ENCODE peak calls at places on chromosomes 6 and 20, in five cellular contexts. U, Q, J, X and S are unnamed samples.

GRCh38 chr6:108164815-108165706 is 761 bp upstream of the NR2E1 start:
- DNase-seq in U (no peak), Q (no peak), J (no peak), X (no peak), S (peak; percentile 49)

GRCh38 chr6:13980534-13980933 is 55.8 kb downstream of the RNF182 start:
- DNase-seq in U (no peak), Q (no peak), J (no peak), X (no peak), S (no peak)

GRCh38 chr6:830667-831327 is 137.9 kb upstream of the EXOC2 start:
- DNase-seq in U (no peak), Q (no peak), J (no peak), X (no peak), S (no peak)

GRCh38 chr6:18392346-18392877 is 5.3 kb downstream of the RNF144B start:
- DNase-seq in U (no peak), Q (no peak), J (no peak), X (no peak), S (no peak)

GRCh38 chr6:56220078-56220477 is 27.3 kb downstream of the COL21A1 start:
- DNase-seq in U (no peak), Q (no peak), J (no peak), X (no peak), S (no peak)

GRCh38 chr20:19691125-19691524 is 66.9 kb upstream of the RIN2 start:
- DNase-seq in U (no peak), Q (no peak), J (no peak), X (no peak), S (no peak)

GRCh38 chr6:72547020-72547419 is 74.8 kb upstream of the KCNQ5 start:
- DNase-seq in U (no peak), Q (no peak), J (no peak), X (no peak), S (no peak)

GRCh38 chr20:25275813-25276532 is 28.1 kb downstream of the PYGB start:
- DNase-seq in U (no peak), Q (no peak), J (no peak), X (no peak), S (no peak)

GRCh38 chr6:41894366-41895299 is 542 bp downstream of the USP49 start:
- DNase-seq in U (no peak), Q (no peak), J (peak; percentile 49), X (peak; percentile 3), S (no peak)

GRCh38 chr6:145015739-145016558 is 719.4 kb downstream of the EPM2A start:
- DNase-seq in U (peak; percentile 97), Q (no peak), J (peak; percentile 75), X (peak; percentile 4), S (no peak)

GRCh38 chr20:51022803-51023616 is at the start of gene KCNG1:
- DNase-seq in U (peak; percentile 75), Q (peak; percentile 56), J (peak; percentile 93), X (peak; percentile 47), S (peak; percentile 78)

GRCh38 chr20:63260943-63261807 is 6.9 kb upstream of the NKAIN4 start:
- DNase-seq in U (no peak), Q (no peak), J (no peak), X (no peak), S (no peak)

GRCh38 chr6:7488494-7488893 is 53.0 kb upstream of the DSP start:
- DNase-seq in U (no peak), Q (no peak), J (no peak), X (no peak), S (no peak)

GRCh38 chr20:35947489-35947888 is 6.8 kb downstream of the SCAND1 start:
- DNase-seq in U (peak; percentile 4), Q (peak; percentile 60), J (peak; percentile 80), X (no peak), S (no peak)

GRCh38 chr6:119076173-119076965 is 2.1 kb downstream of the FAM184A start:
- DNase-seq in U (no peak), Q (no peak), J (no peak), X (no peak), S (no peak)

GRCh38 chr20:373171-373890 is 7.2 kb upstream of the TRIB3 start:
- DNase-seq in U (peak; percentile 92), Q (no peak), J (peak; percentile 94), X (peak; percentile 62), S (no peak)

GRCh38 chr6:18371010-18371409 is 16.1 kb upstream of the RNF144B start:
- DNase-seq in U (no peak), Q (no peak), J (no peak), X (no peak), S (no peak)

GRCh38 chr20:57867807-57868206 is 158.0 kb upstream of the PMEPA1 start:
- DNase-seq in U (no peak), Q (no peak), J (no peak), X (no peak), S (no peak)

GRCh38 chr6:27138837-27139752 is 108.4 kb upstream of the PRSS16 start:
- DNase-seq in U (peak; percentile 60), Q (peak; percentile 91), J (peak; percentile 99), X (peak; percentile 13), S (peak; percentile 72)

GRCh38 chr6:46098678-46099077 is 31.1 kb upstream of the ENPP4 start:
- DNase-seq in U (no peak), Q (no peak), J (no peak), X (no peak), S (no peak)

GRCh38 chr20:55255016-55255415 is 750.3 kb downstream of the CBLN4 start:
- DNase-seq in U (no peak), Q (no peak), J (no peak), X (no peak), S (no peak)

GRCh38 chr6:106474476-106474875 is 114.0 kb downstream of the CRYBG1 start:
- DNase-seq in U (no peak), Q (no peak), J (no peak), X (no peak), S (no peak)

GRCh38 chr6:72650081-72650745 is 28.3 kb downstream of the KCNQ5 start:
- DNase-seq in U (peak; percentile 19), Q (no peak), J (no peak), X (no peak), S (no peak)

GRCh38 chr6:34526241-34526972 is 29.7 kb downstream of the SPDEF start:
- DNase-seq in U (no peak), Q (no peak), J (no peak), X (no peak), S (no peak)

GRCh38 chr6:24882295-24882694 is 53.5 kb downstream of the RIPOR2 start:
- DNase-seq in U (peak; percentile 56), Q (no peak), J (no peak), X (no peak), S (no peak)

GRCh38 chr6:143260857-143261256 is 189.6 kb downstream of the ADAT2 start:
- DNase-seq in U (peak; percentile 56), Q (no peak), J (no peak), X (no peak), S (no peak)

GRCh38 chr6:163725008-163725941 is 310.8 kb downstream of the QKI start:
- DNase-seq in U (no peak), Q (no peak), J (no peak), X (peak; percentile 41), S (no peak)

GRCh38 chr6:16318538-16318937 is 80.2 kb downstream of the GMPR start:
- DNase-seq in U (peak; percentile 90), Q (no peak), J (no peak), X (no peak), S (no peak)

GRCh38 chr20:12056836-12057235 is 139.1 kb downstream of the BTBD3 start:
- DNase-seq in U (no peak), Q (no peak), J (peak; percentile 63), X (no peak), S (no peak)

GRCh38 chr6:26268659-26269402 is 96.2 kb upstream of the BTN3A2 start:
- DNase-seq in U (peak; percentile 65), Q (no peak), J (peak; percentile 94), X (no peak), S (peak; percentile 59)

GRCh38 chr20:63497946-63498935 is 642 bp downstream of the EEF1A2 start:
- DNase-seq in U (peak; percentile 36), Q (no peak), J (peak; percentile 64), X (peak; percentile 30), S (no peak)

GRCh38 chr6:2385584-2385983 is 140.2 kb upstream of the GMDS start:
- DNase-seq in U (no peak), Q (no peak), J (no peak), X (no peak), S (no peak)

GRCh38 chr20:8996817-8997512 is 71.9 kb upstream of the PLCB4 start:
- DNase-seq in U (no peak), Q (no peak), J (peak; percentile 48), X (no peak), S (no peak)

DNA sequence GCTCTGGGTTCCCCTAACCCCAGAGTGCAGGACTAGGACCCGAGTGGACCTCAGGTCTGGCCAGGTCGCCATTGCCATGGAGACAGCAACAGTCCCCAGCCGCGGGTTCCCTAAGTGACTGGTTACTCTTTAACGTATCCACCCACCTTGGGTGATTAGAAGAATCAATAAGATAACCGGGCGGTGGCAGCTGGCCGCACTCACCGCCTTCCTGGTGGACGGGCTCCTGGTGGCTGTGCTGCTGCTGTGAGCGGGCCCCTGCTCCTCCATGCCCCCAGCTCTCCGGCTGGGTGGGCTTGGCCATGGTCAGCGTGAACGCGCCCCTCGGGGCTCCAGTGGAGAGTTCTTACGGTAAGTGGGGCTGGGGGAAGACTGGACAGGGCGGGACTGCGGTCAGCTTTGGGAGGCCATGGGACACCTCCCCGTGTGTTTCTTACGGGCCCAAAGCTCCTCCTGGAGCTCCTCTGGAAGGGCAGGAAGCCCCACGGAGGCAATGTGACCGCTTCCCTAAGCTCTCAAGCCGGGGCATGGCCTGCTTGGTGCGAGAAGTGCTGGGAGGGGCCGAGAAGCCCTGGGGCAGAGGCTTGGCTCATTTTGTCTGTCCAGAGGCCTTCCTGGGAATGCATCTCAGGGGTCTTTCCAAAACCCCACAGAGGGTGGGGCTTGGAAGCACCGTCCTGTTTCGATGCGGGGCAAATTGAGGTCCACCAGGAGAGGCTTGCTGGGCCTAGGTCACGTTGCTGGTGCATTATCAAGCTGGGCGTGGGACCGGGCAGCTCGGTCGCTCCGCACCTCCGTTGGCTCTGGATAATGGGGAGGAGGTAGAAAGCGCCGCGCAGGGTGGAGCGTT is at the start of gene HNF4A:
- DNase-seq in U (no peak), Q (no peak), J (no peak), X (no peak), S (no peak)
- H3K4me3 ChIP-seq in U (no peak within 1 kb of the TSS), Q (no peak within 1 kb of the TSS), J (no peak within 1 kb of the TSS), X (no peak within 1 kb of the TSS), S (no peak within 1 kb of the TSS)

DNA sequence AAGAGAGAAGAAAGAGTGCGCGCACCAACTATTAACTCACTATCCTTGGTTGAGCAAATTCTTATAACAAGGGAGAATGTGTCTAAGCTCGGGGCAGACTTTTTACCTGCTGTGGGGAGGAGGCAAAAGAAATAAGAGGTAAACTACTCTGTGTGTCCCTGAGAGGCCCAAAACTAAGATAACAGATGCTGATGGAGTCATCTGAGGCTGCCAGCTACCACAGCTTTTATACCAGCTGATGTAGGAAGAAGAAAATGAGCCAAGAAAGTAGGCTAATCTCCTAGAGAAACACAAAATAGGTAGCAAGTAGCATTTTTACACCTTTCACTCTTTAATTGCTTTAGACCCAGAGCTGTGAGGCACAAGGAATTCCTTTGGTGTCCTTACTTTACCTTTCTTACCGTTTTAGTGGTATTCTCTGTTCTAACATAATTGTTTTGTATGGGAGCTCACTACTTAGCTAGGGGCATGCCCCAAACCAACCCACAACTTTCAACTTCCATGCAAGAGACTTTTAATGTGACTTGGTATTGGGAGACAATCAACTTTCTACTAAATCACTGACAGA is 27.8 kb upstream of the PIM1 start:
- DNase-seq in U (peak; percentile 32), Q (no peak), J (no peak), X (peak; percentile 27), S (no peak)
- H2AK5ac ChIP-seq in U (peak overlapping the region; percentile 91), Q (peak overlapping the region; percentile 88), J (no peak overlapping the region), X (no peak overlapping the region), S (no peak overlapping the region)

GRCh38 chr20:47347661-47348462 is 8.6 kb downstream of the ZMYND8 start:
- DNase-seq in U (no peak), Q (no peak), J (no peak), X (no peak), S (no peak)
- H3K4me3 ChIP-seq in U (no peak overlapping the region), Q (peak overlapping the region; percentile 19), J (no peak overlapping the region), X (no peak overlapping the region), S (no peak overlapping the region)

GRCh38 chr6:31777667-31778050 is 531 bp upstream of the VWA7 start:
- DNase-seq in U (no peak), Q (no peak), J (no peak), X (no peak), S (no peak)
- H2AK5ac ChIP-seq in U (no peak overlapping the region), Q (no peak overlapping the region), J (no peak overlapping the region), X (no peak overlapping the region), S (no peak overlapping the region)